ENCODE peak calls at places on chromosomes 5 and 9, in ten cellular contexts. One of them, this sample, is unnamed.

GRCh38 chr5:149937610-149938009 is 7.0 kb downstream of the PDE6A start:
- DNase-seq in SK-N-SH: no peak
- DNase-seq in GM10248: no peak
- DNase-seq in activated CD8-positive, alpha-beta memory T cell treated with anti-CD3 and anti-CD28 coated beads for 48 hours: no peak
- DNase-seq in dermis microvascular lymphatic vessel endothelial cell: no peak
- DNase-seq in activated T-helper 2 cell treated with anti-CD3 and anti-CD28 coated beads, Interferon-gamma antibody, Interleukin-2, Interleukin-4, amounts not matched to agents 10 μg/mL and 5 μg/mL and 100 μg/mL, durations not matched to agents 14 hours and 24 hours and 36 hours: no peak
- DNase-seq in AG10803: no peak
- DNase-seq in lung microvascular endothelial cell: peak
- DNase-seq in lower lobe of right lung: no peak
- DNase-seq in activated T-cell treated with anti-CD3 and anti-CD28 coated beads for 1 hour: no peak
- DNase-seq in this sample: no peak

GRCh38 chr5:124433170-124433569 is 313.3 kb downstream of the ZNF608 start:
- DNase-seq in SK-N-SH: no peak
- DNase-seq in GM10248: no peak
- DNase-seq in activated CD8-positive, alpha-beta memory T cell treated with anti-CD3 and anti-CD28 coated beads for 48 hours: no peak
- DNase-seq in dermis microvascular lymphatic vessel endothelial cell: no peak
- DNase-seq in activated T-helper 2 cell treated with anti-CD3 and anti-CD28 coated beads, Interferon-gamma antibody, Interleukin-2, Interleukin-4, amounts not matched to agents 10 μg/mL and 5 μg/mL and 100 μg/mL, durations not matched to agents 14 hours and 24 hours and 36 hours: no peak
- DNase-seq in AG10803: no peak
- DNase-seq in lung microvascular endothelial cell: no peak
- DNase-seq in lower lobe of right lung: no peak
- DNase-seq in activated T-cell treated with anti-CD3 and anti-CD28 coated beads for 1 hour: no peak
- DNase-seq in this sample: no peak

GRCh38 chr9:104820336-104820735 is 56.4 kb downstream of the NIPSNAP3B start:
- DNase-seq in SK-N-SH: no peak
- DNase-seq in GM10248: no peak
- DNase-seq in activated CD8-positive, alpha-beta memory T cell treated with anti-CD3 and anti-CD28 coated beads for 48 hours: no peak
- DNase-seq in dermis microvascular lymphatic vessel endothelial cell: no peak
- DNase-seq in activated T-helper 2 cell treated with anti-CD3 and anti-CD28 coated beads, Interferon-gamma antibody, Interleukin-2, Interleukin-4, amounts not matched to agents 10 μg/mL and 5 μg/mL and 100 μg/mL, durations not matched to agents 14 hours and 24 hours and 36 hours: no peak
- DNase-seq in AG10803: no peak
- DNase-seq in lung microvascular endothelial cell: no peak
- DNase-seq in lower lobe of right lung: no peak
- DNase-seq in activated T-cell treated with anti-CD3 and anti-CD28 coated beads for 1 hour: no peak
- DNase-seq in this sample: no peak

GRCh38 chr5:165829504-165829903 is 2324.1 kb downstream of the MAT2B start:
- DNase-seq in SK-N-SH: no peak
- DNase-seq in GM10248: no peak
- DNase-seq in activated CD8-positive, alpha-beta memory T cell treated with anti-CD3 and anti-CD28 coated beads for 48 hours: no peak
- DNase-seq in dermis microvascular lymphatic vessel endothelial cell: no peak
- DNase-seq in activated T-helper 2 cell treated with anti-CD3 and anti-CD28 coated beads, Interferon-gamma antibody, Interleukin-2, Interleukin-4, amounts not matched to agents 10 μg/mL and 5 μg/mL and 100 μg/mL, durations not matched to agents 14 hours and 24 hours and 36 hours: no peak
- DNase-seq in AG10803: no peak
- DNase-seq in lung microvascular endothelial cell: no peak
- DNase-seq in lower lobe of right lung: no peak
- DNase-seq in activated T-cell treated with anti-CD3 and anti-CD28 coated beads for 1 hour: no peak
- DNase-seq in this sample: no peak

GRCh38 chr9:33739407-33739806 is 56.0 kb upstream of the PRSS3 start:
- DNase-seq in SK-N-SH: no peak
- DNase-seq in GM10248: no peak
- DNase-seq in activated CD8-positive, alpha-beta memory T cell treated with anti-CD3 and anti-CD28 coated beads for 48 hours: no peak
- DNase-seq in dermis microvascular lymphatic vessel endothelial cell: no peak
- DNase-seq in activated T-helper 2 cell treated with anti-CD3 and anti-CD28 coated beads, Interferon-gamma antibody, Interleukin-2, Interleukin-4, amounts not matched to agents 10 μg/mL and 5 μg/mL and 100 μg/mL, durations not matched to agents 14 hours and 24 hours and 36 hours: no peak
- DNase-seq in AG10803: no peak
- DNase-seq in lung microvascular endothelial cell: no peak
- DNase-seq in lower lobe of right lung: no peak
- DNase-seq in activated T-cell treated with anti-CD3 and anti-CD28 coated beads for 1 hour: no peak
- DNase-seq in this sample: no peak

GRCh38 chr5:60842859-60843692 is 993 bp downstream of the ELOVL7 start:
- DNase-seq in SK-N-SH: peak
- DNase-seq in GM10248: peak
- DNase-seq in activated CD8-positive, alpha-beta memory T cell treated with anti-CD3 and anti-CD28 coated beads for 48 hours: no peak
- DNase-seq in dermis microvascular lymphatic vessel endothelial cell: no peak
- DNase-seq in activated T-helper 2 cell treated with anti-CD3 and anti-CD28 coated beads, Interferon-gamma antibody, Interleukin-2, Interleukin-4, amounts not matched to agents 10 μg/mL and 5 μg/mL and 100 μg/mL, durations not matched to agents 14 hours and 24 hours and 36 hours: no peak
- DNase-seq in AG10803: no peak
- DNase-seq in lung microvascular endothelial cell: no peak
- DNase-seq in lower lobe of right lung: no peak
- DNase-seq in activated T-cell treated with anti-CD3 and anti-CD28 coated beads for 1 hour: no peak
- DNase-seq in this sample: no peak

GRCh38 chr5:141477169-141477568 is 1.4 kb downstream of the PCDHGC3 start:
- DNase-seq in SK-N-SH: peak
- DNase-seq in GM10248: no peak
- DNase-seq in activated CD8-positive, alpha-beta memory T cell treated with anti-CD3 and anti-CD28 coated beads for 48 hours: no peak
- DNase-seq in dermis microvascular lymphatic vessel endothelial cell: no peak
- DNase-seq in activated T-helper 2 cell treated with anti-CD3 and anti-CD28 coated beads, Interferon-gamma antibody, Interleukin-2, Interleukin-4, amounts not matched to agents 10 μg/mL and 5 μg/mL and 100 μg/mL, durations not matched to agents 14 hours and 24 hours and 36 hours: no peak
- DNase-seq in AG10803: no peak
- DNase-seq in lung microvascular endothelial cell: no peak
- DNase-seq in lower lobe of right lung: no peak
- DNase-seq in activated T-cell treated with anti-CD3 and anti-CD28 coated beads for 1 hour: no peak
- DNase-seq in this sample: no peak

GRCh38 chr5:75668348-75668895 is 48.8 kb downstream of the POC5 start:
- DNase-seq in SK-N-SH: no peak
- DNase-seq in GM10248: no peak
- DNase-seq in activated CD8-positive, alpha-beta memory T cell treated with anti-CD3 and anti-CD28 coated beads for 48 hours: no peak
- DNase-seq in dermis microvascular lymphatic vessel endothelial cell: no peak
- DNase-seq in activated T-helper 2 cell treated with anti-CD3 and anti-CD28 coated beads, Interferon-gamma antibody, Interleukin-2, Interleukin-4, amounts not matched to agents 10 μg/mL and 5 μg/mL and 100 μg/mL, durations not matched to agents 14 hours and 24 hours and 36 hours: no peak
- DNase-seq in AG10803: no peak
- DNase-seq in lung microvascular endothelial cell: peak
- DNase-seq in lower lobe of right lung: no peak
- DNase-seq in activated T-cell treated with anti-CD3 and anti-CD28 coated beads for 1 hour: no peak
- DNase-seq in this sample: no peak

GRCh38 chr5:151772868-151773561 is 1.3 kb downstream of the G3BP1 start:
- DNase-seq in SK-N-SH: no peak
- DNase-seq in GM10248: no peak
- DNase-seq in activated CD8-positive, alpha-beta memory T cell treated with anti-CD3 and anti-CD28 coated beads for 48 hours: no peak
- DNase-seq in dermis microvascular lymphatic vessel endothelial cell: peak
- DNase-seq in activated T-helper 2 cell treated with anti-CD3 and anti-CD28 coated beads, Interferon-gamma antibody, Interleukin-2, Interleukin-4, amounts not matched to agents 10 μg/mL and 5 μg/mL and 100 μg/mL, durations not matched to agents 14 hours and 24 hours and 36 hours: no peak
- DNase-seq in AG10803: no peak
- DNase-seq in lung microvascular endothelial cell: peak
- DNase-seq in lower lobe of right lung: no peak
- DNase-seq in activated T-cell treated with anti-CD3 and anti-CD28 coated beads for 1 hour: no peak
- DNase-seq in this sample: peak

GRCh38 chr9:114341991-114342390 is 12.3 kb downstream of the ORM2 start:
- DNase-seq in SK-N-SH: no peak
- DNase-seq in GM10248: no peak
- DNase-seq in activated CD8-positive, alpha-beta memory T cell treated with anti-CD3 and anti-CD28 coated beads for 48 hours: no peak
- DNase-seq in dermis microvascular lymphatic vessel endothelial cell: no peak
- DNase-seq in activated T-helper 2 cell treated with anti-CD3 and anti-CD28 coated beads, Interferon-gamma antibody, Interleukin-2, Interleukin-4, amounts not matched to agents 10 μg/mL and 5 μg/mL and 100 μg/mL, durations not matched to agents 14 hours and 24 hours and 36 hours: no peak
- DNase-seq in AG10803: no peak
- DNase-seq in lung microvascular endothelial cell: no peak
- DNase-seq in lower lobe of right lung: no peak
- DNase-seq in activated T-cell treated with anti-CD3 and anti-CD28 coated beads for 1 hour: no peak
- DNase-seq in this sample: no peak

GRCh38 chr9:98517710-98518109 is 191.0 kb downstream of the GABBR2 start:
- DNase-seq in SK-N-SH: no peak
- DNase-seq in GM10248: no peak
- DNase-seq in activated CD8-positive, alpha-beta memory T cell treated with anti-CD3 and anti-CD28 coated beads for 48 hours: no peak
- DNase-seq in dermis microvascular lymphatic vessel endothelial cell: no peak
- DNase-seq in activated T-helper 2 cell treated with anti-CD3 and anti-CD28 coated beads, Interferon-gamma antibody, Interleukin-2, Interleukin-4, amounts not matched to agents 10 μg/mL and 5 μg/mL and 100 μg/mL, durations not matched to agents 14 hours and 24 hours and 36 hours: no peak
- DNase-seq in AG10803: no peak
- DNase-seq in lung microvascular endothelial cell: no peak
- DNase-seq in lower lobe of right lung: no peak
- DNase-seq in activated T-cell treated with anti-CD3 and anti-CD28 coated beads for 1 hour: no peak
- DNase-seq in this sample: no peak

GRCh38 chr5:1497795-1498622 is 25.8 kb downstream of the LPCAT1 start:
- DNase-seq in SK-N-SH: no peak
- DNase-seq in GM10248: no peak
- DNase-seq in activated CD8-positive, alpha-beta memory T cell treated with anti-CD3 and anti-CD28 coated beads for 48 hours: no peak
- DNase-seq in dermis microvascular lymphatic vessel endothelial cell: no peak
- DNase-seq in activated T-helper 2 cell treated with anti-CD3 and anti-CD28 coated beads, Interferon-gamma antibody, Interleukin-2, Interleukin-4, amounts not matched to agents 10 μg/mL and 5 μg/mL and 100 μg/mL, durations not matched to agents 14 hours and 24 hours and 36 hours: no peak
- DNase-seq in AG10803: no peak
- DNase-seq in lung microvascular endothelial cell: no peak
- DNase-seq in lower lobe of right lung: no peak
- DNase-seq in activated T-cell treated with anti-CD3 and anti-CD28 coated beads for 1 hour: no peak
- DNase-seq in this sample: no peak

GRCh38 chr9:94782367-94783120 is 56.0 kb downstream of the AOPEP start:
- DNase-seq in SK-N-SH: no peak
- DNase-seq in GM10248: no peak
- DNase-seq in activated CD8-positive, alpha-beta memory T cell treated with anti-CD3 and anti-CD28 coated beads for 48 hours: no peak
- DNase-seq in dermis microvascular lymphatic vessel endothelial cell: no peak
- DNase-seq in activated T-helper 2 cell treated with anti-CD3 and anti-CD28 coated beads, Interferon-gamma antibody, Interleukin-2, Interleukin-4, amounts not matched to agents 10 μg/mL and 5 μg/mL and 100 μg/mL, durations not matched to agents 14 hours and 24 hours and 36 hours: no peak
- DNase-seq in AG10803: peak
- DNase-seq in lung microvascular endothelial cell: no peak
- DNase-seq in lower lobe of right lung: no peak
- DNase-seq in activated T-cell treated with anti-CD3 and anti-CD28 coated beads for 1 hour: no peak
- DNase-seq in this sample: no peak

This sample was measured in Peyer's patch.